ENCODE peak calls at places on chromosomes 12 and 14, in five cellular contexts. P is HCT116, Z is HepG2, C is H1, X is K562. U is an unnamed sample.

GRCh38 chr12:27332407-27333310 is at the start of gene BMAL2:
- DNase-seq in P (no peak), C (no peak), Z (peak), X (peak), U (peak)

GRCh38 chr12:110180591-110181005 is 56.4 kb downstream of the IFT81 start:
- DNase-seq in P (no peak), C (no peak), Z (no peak), X (no peak), U (no peak)

GRCh38 chr12:12992418-12993175 is 7.5 kb downstream of the HEBP1 start:
- DNase-seq in C (no peak), P (no peak), X (no peak), Z (peak), U (no peak)

GRCh38 chr14:100526632-100527031 is 60.6 kb downstream of the BEGAIN start:
- DNase-seq in X (no peak), Z (no peak), C (no peak), P (no peak), U (peak)

GRCh38 chr14:54329082-54329695 is 67.6 kb upstream of the CDKN3 start:
- DNase-seq in P (peak), Z (peak), C (peak), X (peak), U (peak)

GRCh38 chr12:115763982-115764621 is 513.4 kb downstream of the MED13L start:
- DNase-seq in Z (peak), P (no peak), X (peak), C (no peak), U (no peak)

GRCh38 chr12:4143909-4144308 is 129.7 kb upstream of the CCND2 start:
- DNase-seq in X (peak), P (peak), Z (peak), C (no peak), U (no peak)

GRCh38 chr14:24055971-24056799 is 4.4 kb downstream of the CARMIL3 start:
- DNase-seq in P (no peak), Z (no peak), X (no peak), C (no peak), U (no peak)

GRCh38 chr14:72543325-72543724 is 350.6 kb downstream of the DPF3 start:
- DNase-seq in Z (no peak), P (no peak), X (no peak), C (no peak), U (no peak)

GRCh38 chr14:52068741-52069616 is at the start of gene NID2:
- DNase-seq in X (peak), Z (peak), C (peak), P (no peak), U (peak)

GRCh38 chr14:104366931-104367810 is 212.4 kb upstream of the C14orf180 start:
- DNase-seq in P (no peak), Z (no peak), C (no peak), X (no peak), U (no peak)

GRCh38 chr12:12007001-12007712 is 63.6 kb upstream of the BCL2L14 start:
- DNase-seq in Z (no peak), P (no peak), C (no peak), X (no peak), U (no peak)

GRCh38 chr12:106032141-106032925 is 106.4 kb downstream of the NUAK1 start:
- DNase-seq in C (no peak), Z (no peak), P (no peak), X (no peak), U (no peak)
- TF ChIP-seq CTCF in C (peak), Z (peak), P (peak), X (no peak), U (no peak)

GRCh38 chr14:90491868-90492560 is 95.2 kb downstream of the CALM1 start:
- DNase-seq in Z (no peak), C (no peak), P (no peak), X (no peak), U (no peak)
- TF ChIP-seq SP1 in Z (no peak), C (no peak), P (no peak), X (no peak), U (no peak)

GRCh38 chr12:6570264-6570887 is 2.3 kb upstream of the NOP2 start:
- DNase-seq in C (no peak), X (peak), Z (peak), P (peak), U (peak)
- TF ChIP-seq CTCF in C (peak), X (peak), Z (peak), P (peak), U (no peak)

GRCh38 chr12:106118-106561 is 39.6 kb downstream of the IQSEC3 start:
- DNase-seq in P (peak), Z (peak), X (peak), C (no peak), U (peak)
- TF ChIP-seq SP1 in P (no peak), Z (no peak), X (no peak), C (no peak), U (no peak)

DNA sequence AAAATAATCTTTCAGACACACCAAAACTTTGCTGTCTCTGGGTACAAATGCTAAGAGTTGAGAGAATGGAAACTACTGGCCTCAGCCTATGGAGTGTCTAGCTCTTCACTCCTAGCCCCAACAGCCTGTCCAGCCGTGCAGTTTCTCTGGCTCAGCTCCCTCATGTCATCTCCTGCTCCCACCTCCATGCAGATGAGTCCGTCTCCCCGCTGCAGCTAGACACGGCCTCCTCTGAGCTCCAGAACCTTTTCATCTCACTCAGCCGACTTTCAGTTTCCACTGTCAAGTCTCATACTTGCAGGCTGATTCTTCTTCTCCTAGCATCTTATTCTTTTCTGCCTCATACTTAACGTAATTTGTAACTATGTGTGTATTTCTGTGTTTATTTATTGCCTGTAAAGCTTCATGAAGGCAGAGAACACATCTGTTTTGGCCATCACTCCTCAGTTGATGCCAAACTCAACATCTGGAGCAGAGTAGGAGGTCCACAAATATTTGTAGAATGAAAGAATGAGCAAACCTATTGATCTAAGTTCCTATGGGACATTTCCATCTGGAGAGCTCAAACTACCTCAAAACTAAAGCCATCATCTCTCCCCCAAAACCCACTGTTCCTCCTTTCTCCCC is 139.7 kb upstream of the PWP1 start:
- DNase-seq in X (no peak), Z (no peak), P (no peak), C (no peak), U (no peak)
- TF ChIP-seq CTCF in X (no peak), Z (no peak), P (no peak), C (no peak), U (no peak)

GRCh38 chr12:95117178-95117599 is 43.8 kb upstream of the NR2C1 start:
- DNase-seq in P (peak), Z (peak), C (no peak), X (peak), U (peak)
- TF ChIP-seq SP1 in P (no peak), Z (no peak), C (no peak), X (no peak), U (no peak)

GRCh38 chr12:103766028-103766427 is 75.0 kb downstream of the NT5DC3 start:
- DNase-seq in Z (no peak), P (no peak), C (no peak), X (no peak), U (no peak)

GRCh38 chr12:103769240-103769945 is 71.6 kb downstream of the NT5DC3 start:
- DNase-seq in X (no peak), C (no peak), P (no peak), Z (no peak), U (no peak)

GRCh38 chr12:103771466-103771865 is 69.6 kb downstream of the NT5DC3 start:
- DNase-seq in Z (peak), X (peak), C (peak), P (no peak), U (peak)

GRCh38 chr12:103765322-103765721 is 75.7 kb downstream of the NT5DC3 start:
- DNase-seq in Z (no peak), X (no peak), C (no peak), P (no peak), U (no peak)

DNA sequence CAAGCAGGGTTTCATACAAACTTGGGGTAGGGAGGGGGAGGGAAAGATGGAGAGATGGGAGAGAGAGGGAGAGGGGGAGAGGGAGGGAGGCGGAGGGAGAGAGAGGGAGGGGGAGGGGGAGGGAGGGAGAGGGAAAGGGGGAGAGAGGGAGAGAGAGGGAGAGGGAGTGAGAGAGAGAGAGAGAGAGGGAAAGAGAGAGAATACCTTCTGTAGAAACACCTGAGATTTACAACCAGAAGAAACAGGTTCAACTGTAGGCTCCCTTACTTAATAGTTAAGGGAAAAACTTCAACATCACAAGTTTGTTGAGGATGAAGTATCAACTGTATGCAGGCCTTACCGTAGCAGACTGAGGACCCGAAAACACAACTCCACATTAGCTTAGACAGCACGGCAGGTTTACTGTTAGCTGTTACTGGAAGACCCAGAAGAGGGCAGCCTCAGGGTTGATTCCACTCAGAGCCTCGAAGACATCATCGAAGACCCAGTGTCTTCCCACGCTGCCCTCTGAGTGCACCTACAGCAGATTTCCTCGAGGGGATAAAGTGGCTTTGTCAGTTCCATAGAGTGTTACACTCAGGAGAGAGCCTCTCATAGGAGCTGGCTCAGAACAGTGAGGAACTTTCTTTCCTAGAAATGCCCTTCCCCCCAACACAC is 72.4 kb downstream of the NT5DC3 start:
- DNase-seq in C (no peak), X (no peak), Z (no peak), P (no peak), U (no peak)
- TF ChIP-seq CTCF in C (no peak), X (no peak), Z (no peak), P (no peak), U (no peak)

GRCh38 chr12:43806737-43807072 is 588 bp upstream of the TWF1 start:
- DNase-seq in Z (no peak), P (no peak), C (no peak), X (no peak), U (no peak)
- TF ChIP-seq SP1 in Z (no peak), P (no peak), C (no peak), X (no peak), U (no peak)

U was measured in WTC11.